ENCODE peak calls at places on chromosomes 13 and 19, in eight cellular contexts. C is neural progenitor cell, S is GM23248, E is PC-3, I is GM23338, H is SK-N-SH, D is MM.1S, V is HCT116. B is an unnamed sample.

GRCh38 chr13:95779522-95779921 is 102.6 kb downstream of the DNAJC3 start:
- DNase-seq in E (no peak), S (no peak), C (no peak), H (peak; percentile 32), D (no peak), I (no peak), V (no peak), B (no peak)

GRCh38 chr13:51858433-51859247 is 3.1 kb upstream of the CCDC70 start:
- DNase-seq in S (no peak), D (no peak), V (no peak), H (no peak), I (peak; percentile 38), C (peak; percentile 20), E (peak; percentile 95), B (no peak)

GRCh38 chr19:8506402-8506957 is 4.0 kb upstream of the PRAM1 start:
- DNase-seq in C (peak; percentile 43), E (peak; percentile 23), H (no peak), V (no peak), S (no peak), I (peak; percentile 75), D (no peak), B (peak; percentile 51)

GRCh38 chr13:109631069-109631468 is 155.3 kb downstream of the IRS2 start:
- DNase-seq in D (no peak), I (no peak), S (no peak), E (no peak), V (no peak), C (no peak), H (no peak), B (no peak)

GRCh38 chr19:19321143-19321577 is 531 bp downstream of the MAU2 start:
- DNase-seq in I (peak; percentile 73), C (peak; percentile 71), D (peak; percentile 12), E (peak; percentile 29), V (no peak), H (peak; percentile 68), S (peak; percentile 58), B (peak; percentile 41)

GRCh38 chr13:113098163-113098732 is 7.3 kb upstream of the F7 start:
- DNase-seq in D (no peak), E (no peak), S (peak; percentile 83), I (no peak), H (no peak), C (no peak), V (no peak), B (no peak)

GRCh38 chr13:51822106-51822840 is 18.3 kb upstream of the DHRS12 start:
- DNase-seq in V (no peak), H (no peak), D (no peak), I (no peak), C (no peak), E (no peak), S (no peak), B (no peak)

GRCh38 chr19:41408256-41408655 is 10.6 kb downstream of the BCKDHA start:
- DNase-seq in C (no peak), I (peak; percentile 57), V (no peak), E (no peak), H (no peak), S (no peak), D (no peak), B (no peak)

GRCh38 chr13:44125943-44126469 is 246.3 kb downstream of the LACC1 start:
- DNase-seq in I (no peak), D (no peak), S (no peak), C (no peak), V (no peak), H (no peak), E (peak; percentile 81), B (no peak)

GRCh38 chr13:113777311-113778260 is 18.6 kb downstream of the TMEM255B start:
- DNase-seq in E (no peak), D (peak; percentile 48), V (no peak), S (peak; percentile 52), I (peak; percentile 78), C (peak; percentile 88), H (no peak), B (peak; percentile 60)

GRCh38 chr19:36010402-36010801 is 1.8 kb upstream of the SYNE4 start:
- DNase-seq in H (no peak), C (no peak), I (no peak), V (no peak), D (no peak), S (no peak), E (no peak), B (no peak)

GRCh38 chr19:36009633-36010379 is 1.2 kb upstream of the SYNE4 start:
- DNase-seq in V (no peak), H (no peak), S (no peak), C (no peak), D (no peak), I (no peak), E (no peak), B (no peak)

GRCh38 chr19:36009220-36009619 is 607 bp upstream of the SYNE4 start:
- DNase-seq in I (peak; percentile 82), H (peak; percentile 90), S (peak; percentile 93), V (no peak), E (peak; percentile 56), D (peak; percentile 31), C (peak; percentile 84), B (peak; percentile 85)

GRCh38 chr19:36006955-36007354 is 1.7 kb downstream of the SYNE4 start:
- DNase-seq in E (no peak), D (no peak), C (no peak), S (no peak), V (no peak), H (no peak), I (no peak), B (no peak)

GRCh38 chr19:36008336-36008978 is at the start of gene SYNE4:
- DNase-seq in C (peak; percentile 75), S (peak; percentile 12), E (peak; percentile 51), D (no peak), H (no peak), I (peak; percentile 93), V (peak; percentile 75), B (peak; percentile 89)
- TF ChIP-seq EZH2phosphoT487 in C (no peak), S (no peak), E (no peak), D (no peak), H (no peak), I (no peak), V (no peak), B (no peak)

DNA sequence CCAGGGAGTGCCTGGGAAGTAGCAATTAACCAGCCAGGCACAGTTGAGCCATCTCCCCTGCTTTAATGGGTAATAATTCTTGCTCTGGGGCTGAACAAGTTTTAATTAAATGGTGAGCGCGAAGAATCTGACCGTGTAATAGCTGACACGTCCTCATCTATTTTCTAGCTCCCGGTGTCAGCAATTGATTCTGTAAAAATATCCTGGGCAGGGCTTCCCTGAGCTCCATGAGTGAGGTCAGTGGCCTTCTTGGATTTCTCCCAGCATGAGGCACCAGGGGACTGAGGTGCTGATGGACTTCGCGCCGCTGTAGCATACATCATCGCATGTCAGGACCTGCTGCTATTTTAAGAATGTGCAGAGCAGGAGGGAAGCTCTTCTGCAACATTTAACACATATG is 27.0 kb downstream of the SIPA1L3 start:
- DNase-seq in C (no peak), V (no peak), E (no peak), I (no peak), S (peak; percentile 9), H (no peak), D (no peak), B (peak; percentile 70)
- H3K27ac ChIP-seq in C (no peak overlapping the region), V (peak overlapping the region; percentile 88), E (peak overlapping the region; percentile 87), I (peak overlapping the region; percentile 98), S (no peak overlapping the region), H (peak overlapping the region; percentile 60), D (no peak overlapping the region), B (peak overlapping the region; percentile 94)

DNA sequence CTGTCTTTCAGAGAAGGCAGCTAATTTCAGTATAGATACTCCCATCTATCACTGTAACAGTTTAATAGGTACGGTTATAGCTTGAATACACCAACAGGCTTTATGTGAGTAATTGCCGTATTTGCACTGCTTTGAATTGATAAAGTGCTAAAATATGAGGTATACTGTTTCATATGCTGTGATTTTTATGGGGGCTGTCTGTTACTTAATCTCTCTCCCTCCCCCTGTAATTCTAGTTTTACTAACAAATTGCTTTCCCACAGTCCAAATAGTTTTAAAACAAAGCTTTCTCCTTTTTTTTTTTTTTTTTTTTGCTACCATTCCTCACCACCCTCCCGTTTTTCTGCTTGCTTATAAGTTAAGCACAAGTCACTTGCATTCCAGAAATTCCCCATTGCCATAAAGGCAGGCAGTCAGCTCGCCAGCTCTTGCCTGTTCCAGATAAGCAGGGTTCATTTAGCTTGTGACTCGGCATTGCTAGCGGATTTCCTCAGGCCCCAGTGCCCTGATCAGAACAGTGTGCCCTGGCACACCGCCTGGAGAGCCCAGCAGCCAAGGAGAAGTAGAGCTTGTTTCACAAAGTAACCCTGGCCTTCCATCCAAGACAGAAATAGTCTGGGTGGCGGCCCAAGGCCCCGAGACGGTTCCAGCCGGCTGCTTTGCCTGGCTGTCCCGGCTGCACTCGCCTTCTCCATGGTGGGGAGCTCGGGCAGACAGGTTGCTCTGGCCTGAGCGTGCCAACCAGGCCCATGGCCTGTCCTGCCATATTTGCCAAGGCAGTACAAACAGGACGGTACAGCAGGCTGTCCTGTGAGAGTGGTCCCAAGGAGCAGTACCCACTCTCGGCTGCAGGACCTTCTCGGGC is 43.5 kb upstream of the NPAS1 start:
- DNase-seq in C (peak; percentile 84), D (no peak), I (peak; percentile 82), S (peak; percentile 98), V (peak; percentile 3), H (peak; percentile 69), E (peak; percentile 51), B (peak; percentile 76)
- H3K4me2 ChIP-seq in C (peak overlapping the region; percentile 12), D (no peak overlapping the region), I (peak overlapping the region; percentile 64), S (peak overlapping the region; percentile 59), V (peak overlapping the region; percentile 41), H (peak overlapping the region; percentile 69), E (no peak overlapping the region), B (peak overlapping the region; percentile 53)

DNA sequence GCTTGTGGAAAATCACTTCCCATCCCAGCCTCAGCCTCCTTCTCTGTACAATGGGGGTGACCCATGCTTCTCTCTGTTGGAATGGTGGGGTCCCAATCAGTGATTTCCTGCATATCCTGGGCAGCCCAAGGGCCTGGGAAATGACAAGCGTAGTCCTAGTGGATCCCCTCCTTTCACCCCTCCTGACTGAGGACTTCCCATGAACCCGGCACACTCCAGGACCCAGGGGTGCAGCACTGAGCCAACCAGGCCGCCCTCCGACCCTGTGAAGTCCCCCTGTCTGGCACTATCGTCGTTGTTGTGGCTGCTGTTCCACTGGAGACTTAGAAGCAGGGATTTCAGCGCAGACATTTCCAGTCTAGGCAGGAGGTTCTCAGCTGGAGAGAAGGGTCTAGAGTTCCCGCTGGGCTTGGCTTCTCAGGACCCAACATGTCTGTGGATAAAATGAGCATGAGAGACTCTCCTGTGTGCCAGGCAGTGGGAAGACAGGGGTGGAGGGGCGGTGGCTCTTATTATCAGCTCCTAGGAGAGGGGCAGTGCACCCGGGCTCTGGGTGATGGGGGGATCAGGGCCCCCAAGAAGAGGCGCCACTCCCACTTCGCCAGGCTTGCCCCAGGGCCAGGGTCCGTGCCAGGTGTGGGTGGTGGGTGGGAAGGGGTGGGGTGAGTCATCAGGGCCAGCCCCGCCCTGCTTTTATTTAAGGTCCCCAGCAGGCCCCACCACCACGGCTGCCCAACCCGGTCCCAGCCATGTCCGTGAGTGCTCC is at the start of gene LGALS7B:
- DNase-seq in E (no peak), D (no peak), H (no peak), I (peak; percentile 7), S (no peak), V (no peak), C (no peak), B (no peak)
- TF ChIP-seq EZH2phosphoT487 in E (no peak), D (no peak), H (no peak), I (no peak), S (no peak), V (no peak), C (no peak), B (no peak)